ENCODE peak calls at places on chromosomes 1 and 21, in nine cellular contexts. P is left lung, Z is brain microvascular endothelial cell, A is mucosa of descending colon, S is breast epithelium, D is MM.1S, O is GM10248, J is AG04450, V is GM12865. X is an unnamed sample.

GRCh38 chr1:70314706-70315304 is 39.7 kb downstream of the ANKRD13C start:
- DNase-seq in Z (no peak), S (no peak), A (no peak), D (no peak), O (no peak), V (no peak), P (no peak), J (no peak), X (no peak)

GRCh38 chr1:153122831-153123421 is 9.6 kb upstream of the SPRR2F start:
- DNase-seq in P (no peak), A (no peak), S (peak), D (peak), O (peak), V (peak), Z (no peak), J (no peak), X (no peak)

GRCh38 chr21:23968722-23969647 is 1638.3 kb downstream of the MRPL39 start:
- DNase-seq in O (peak), J (peak), P (no peak), S (no peak), V (peak), A (peak), D (peak), Z (peak), X (no peak)

GRCh38 chr1:2526824-2527552 is 592 bp upstream of the PANK4 start:
- DNase-seq in O (peak), A (peak), Z (no peak), S (no peak), J (no peak), P (no peak), V (peak), D (no peak), X (no peak)

GRCh38 chr1:39220900-39221870 is 16.7 kb downstream of the MACF1 start:
- DNase-seq in V (no peak), Z (no peak), S (no peak), O (no peak), P (no peak), J (no peak), D (no peak), A (no peak), X (no peak)

GRCh38 chr1:182684128-182684828 is at the start of gene RGS8:
- DNase-seq in J (no peak), P (no peak), D (no peak), Z (no peak), V (no peak), S (no peak), A (no peak), O (no peak), X (no peak)

GRCh38 chr1:63772201-63772600 is 1.6 kb upstream of the ROR1 start:
- DNase-seq in J (no peak), P (no peak), S (no peak), D (no peak), V (no peak), O (no peak), Z (no peak), A (no peak), X (no peak)

GRCh38 chr1:228037401-228038386 is 30.9 kb downstream of the WNT3A start:
- DNase-seq in S (no peak), A (peak), P (peak), J (no peak), V (peak), O (peak), Z (peak), D (no peak), X (no peak)

GRCh38 chr1:228781161-228781771 is 46.0 kb downstream of the RHOU start:
- DNase-seq in D (no peak), J (no peak), A (no peak), S (no peak), P (no peak), Z (peak), V (no peak), O (no peak), X (no peak)

GRCh38 chr1:172500207-172500606 is 32.7 kb upstream of the SUCO start:
- DNase-seq in P (no peak), J (no peak), A (no peak), S (no peak), O (no peak), V (no peak), Z (no peak), D (no peak), X (no peak)

GRCh38 chr1:56404561-56405030 is 174.8 kb downstream of the PLPP3 start:
- DNase-seq in V (no peak), Z (no peak), D (no peak), J (no peak), P (no peak), O (no peak), A (no peak), S (peak), X (no peak)

GRCh38 chr1:184150776-184151531 is 99.4 kb downstream of the TSEN15 start:
- DNase-seq in S (no peak), D (no peak), Z (peak), P (peak), O (no peak), J (no peak), V (no peak), A (peak), X (no peak)

GRCh38 chr1:107551491-107551890 is 410.7 kb downstream of the NTNG1 start:
- DNase-seq in Z (no peak), O (no peak), J (no peak), S (no peak), V (no peak), P (no peak), D (no peak), A (no peak), X (no peak)

DNA sequence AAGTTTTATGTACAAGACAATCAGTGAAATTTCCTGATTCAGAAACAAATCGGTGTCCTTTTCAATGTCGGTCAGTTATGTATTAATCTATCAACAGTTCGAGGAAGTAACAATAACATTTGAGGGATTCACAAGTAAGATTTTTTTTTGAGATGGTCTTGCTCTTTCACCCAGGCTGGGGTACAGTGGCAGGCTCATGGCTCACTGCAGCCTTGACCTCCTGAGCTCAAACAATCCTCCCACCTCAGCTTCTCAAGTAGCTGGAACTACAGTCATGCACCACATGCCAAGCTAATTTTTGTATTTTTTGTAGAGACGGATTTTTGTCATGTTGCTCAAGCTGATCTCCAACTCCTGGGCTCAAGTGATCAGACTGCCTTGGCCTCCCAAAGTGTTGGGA is 586.6 kb downstream of the PTPRU start:
- DNase-seq in Z (no peak), S (no peak), O (no peak), D (no peak), V (no peak), P (no peak), J (no peak), A (no peak), X (no peak)
- TF ChIP-seq CTCF in Z (no peak), S (no peak), O (no peak), D (no peak), V (no peak), P (no peak), J (no peak), A (no peak), X (no peak)

GRCh38 chr1:108570128-108570527 is 10.2 kb downstream of the EEIG2 start:
- DNase-seq in A (no peak), O (peak), J (no peak), S (no peak), P (no peak), D (peak), Z (no peak), V (peak), X (no peak)
- TF ChIP-seq CTCF in A (no peak), O (peak), J (peak), S (no peak), P (no peak), D (peak), Z (peak), V (peak), X (no peak)

DNA sequence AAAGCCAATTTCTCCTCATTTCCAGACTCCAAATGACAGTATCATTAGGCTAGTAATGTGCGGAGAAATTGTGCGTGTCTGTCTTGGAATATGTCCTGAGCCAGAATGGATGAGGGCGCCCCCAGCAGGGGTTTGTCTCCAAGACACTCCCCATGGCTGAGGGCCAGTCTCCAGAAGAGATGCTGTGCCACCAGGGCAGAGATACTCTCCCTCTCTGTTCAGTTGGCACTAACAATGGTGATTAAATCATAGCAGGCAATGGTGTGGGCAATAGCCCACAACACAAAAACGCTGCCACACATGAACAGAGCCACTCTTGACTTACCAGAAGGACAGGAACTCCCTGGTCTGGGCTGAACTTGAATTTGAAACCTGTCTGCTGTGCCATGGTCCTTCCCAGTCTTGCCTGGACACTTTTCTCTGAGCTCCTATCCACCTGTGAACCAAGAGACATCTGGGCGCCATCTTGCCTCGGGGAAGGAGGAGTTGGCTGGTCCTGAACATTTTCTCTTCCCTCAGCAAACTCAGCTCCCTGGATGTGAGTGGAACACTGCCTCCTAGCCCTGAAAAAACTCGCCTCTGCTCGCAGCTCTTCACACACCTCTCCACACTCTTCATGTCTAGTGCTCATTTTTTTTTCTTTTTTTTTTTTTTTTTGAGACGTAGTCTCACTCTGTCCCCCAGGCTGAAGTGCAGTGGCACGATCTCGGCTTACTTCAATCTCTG is 14.8 kb upstream of the ADGRB2 start:
- DNase-seq in D (no peak), V (no peak), A (no peak), J (no peak), P (no peak), O (no peak), Z (no peak), S (no peak), X (no peak)
- TF ChIP-seq CTCF in D (no peak), V (no peak), A (no peak), J (no peak), P (no peak), O (no peak), Z (no peak), S (no peak), X (no peak)

GRCh38 chr1:29339176-29339575 is 102.9 kb downstream of the PTPRU start:
- DNase-seq in P (no peak), S (no peak), D (no peak), J (no peak), O (no peak), Z (no peak), A (no peak), V (no peak), X (no peak)
- TF ChIP-seq CTCF in P (no peak), S (no peak), D (no peak), J (no peak), O (no peak), Z (no peak), A (no peak), V (no peak), X (no peak)

DNA sequence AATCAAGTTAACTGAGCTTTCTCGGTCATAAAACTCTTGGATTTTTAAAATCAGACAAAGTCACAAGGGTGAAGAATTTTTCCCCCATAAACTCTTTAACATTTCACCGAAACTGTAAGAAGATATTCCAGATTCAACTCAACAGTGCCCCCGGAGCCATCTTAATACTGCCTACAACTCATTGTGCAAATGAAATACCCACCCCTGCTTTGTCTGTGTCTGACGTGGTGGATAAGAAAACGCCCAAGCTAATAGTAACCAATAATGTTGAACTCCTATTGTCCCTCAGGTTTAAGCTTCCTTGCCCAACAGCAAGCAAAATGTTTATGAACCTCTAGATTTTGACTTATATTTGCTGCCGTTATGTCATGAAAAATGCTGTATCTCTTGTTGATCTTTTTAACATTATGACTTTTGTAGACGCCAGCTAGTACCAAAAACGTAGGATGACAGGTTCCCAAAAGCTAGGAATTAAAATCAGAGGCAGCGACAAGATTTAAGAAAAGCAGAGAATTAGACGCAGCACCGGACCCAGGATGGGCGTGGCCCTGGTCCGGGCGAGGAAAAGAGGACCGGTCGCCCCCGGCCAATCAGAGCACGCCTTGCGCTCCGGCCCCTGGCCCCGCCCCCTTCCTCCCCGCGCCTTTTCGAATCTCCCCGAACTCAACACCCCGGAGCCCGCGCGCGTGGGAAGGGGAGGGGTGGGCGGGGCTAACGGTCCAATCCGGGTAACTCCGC is 1.1 kb downstream of the STMN1 start:
- DNase-seq in Z (peak), S (peak), J (peak), P (peak), D (peak), A (peak), V (peak), O (peak), X (peak)
- TF ChIP-seq CTCF in Z (peak), S (no peak), J (peak), P (no peak), D (peak), A (no peak), V (no peak), O (no peak), X (no peak)

GRCh38 chr1:220217383-220217988 is 54.8 kb downstream of the RAB3GAP2 start:
- DNase-seq in V (peak), A (peak), Z (no peak), J (no peak), D (peak), P (no peak), O (no peak), S (no peak), X (no peak)
- TF ChIP-seq CTCF in V (peak), A (peak), Z (peak), J (peak), D (peak), P (peak), O (peak), S (no peak), X (no peak)